ENCODE peak calls at places on chromosome 10, in four cellular contexts. One of them, this sample, is unnamed.

GRCh38 chr10:104580321-104580720 is 60.8 kb upstream of the SORCS3 start:
- DNase-seq in HFF-Myc: no peak
- DNase-seq in BJ: no peak
- DNase-seq in brain microvascular endothelial cell: no peak
- DNase-seq in this sample: peak

GRCh38 chr10:130018730-130019185 is 54.7 kb upstream of the EBF3 start:
- DNase-seq in HFF-Myc: no peak
- DNase-seq in BJ: no peak
- DNase-seq in brain microvascular endothelial cell: no peak
- DNase-seq in this sample: no peak

GRCh38 chr10:112539340-112539739 is 92.3 kb downstream of the VTI1A start:
- DNase-seq in HFF-Myc: no peak
- DNase-seq in BJ: no peak
- DNase-seq in brain microvascular endothelial cell: no peak
- DNase-seq in this sample: no peak

GRCh38 chr10:58666024-58666423 is 153.4 kb downstream of the BICC1 start:
- DNase-seq in HFF-Myc: no peak
- DNase-seq in BJ: no peak
- DNase-seq in brain microvascular endothelial cell: peak
- DNase-seq in this sample: no peak

GRCh38 chr10:63262674-63263073 is 129.5 kb downstream of the NRBF2 start:
- DNase-seq in HFF-Myc: no peak
- DNase-seq in BJ: no peak
- DNase-seq in brain microvascular endothelial cell: no peak
- DNase-seq in this sample: no peak

GRCh38 chr10:29141761-29142160 is 147.1 kb upstream of the LYZL1 start:
- DNase-seq in HFF-Myc: no peak
- DNase-seq in BJ: no peak
- DNase-seq in brain microvascular endothelial cell: no peak
- DNase-seq in this sample: peak

GRCh38 chr10:113704637-113705343 is 25.1 kb downstream of the CASP7 start:
- DNase-seq in HFF-Myc: no peak
- DNase-seq in BJ: no peak
- DNase-seq in brain microvascular endothelial cell: peak
- DNase-seq in this sample: peak

GRCh38 chr10:62625484-62625883 is 179.0 kb upstream of the ADO start:
- DNase-seq in HFF-Myc: no peak
- DNase-seq in BJ: no peak
- DNase-seq in brain microvascular endothelial cell: no peak
- DNase-seq in this sample: no peak

GRCh38 chr10:56068040-56068439 is 293.0 kb downstream of the ZWINT start:
- DNase-seq in HFF-Myc: no peak
- DNase-seq in BJ: no peak
- DNase-seq in brain microvascular endothelial cell: no peak
- DNase-seq in this sample: no peak

GRCh38 chr10:31932838-31933237 is 4.2 kb upstream of the ARHGAP12 start:
- DNase-seq in HFF-Myc: no peak
- DNase-seq in BJ: no peak
- DNase-seq in brain microvascular endothelial cell: no peak
- DNase-seq in this sample: no peak

GRCh38 chr10:72229261-72230251 is 13.5 kb upstream of the ASCC1 start:
- DNase-seq in HFF-Myc: no peak
- DNase-seq in BJ: no peak
- DNase-seq in brain microvascular endothelial cell: no peak
- DNase-seq in this sample: no peak

GRCh38 chr10:92760609-92761008 is 70.9 kb downstream of the HHEX start:
- DNase-seq in HFF-Myc: peak
- DNase-seq in BJ: no peak
- DNase-seq in brain microvascular endothelial cell: peak
- DNase-seq in this sample: peak

GRCh38 chr10:99526861-99527504 is 5.8 kb upstream of the NKX2-3 start:
- DNase-seq in HFF-Myc: no peak
- DNase-seq in BJ: no peak
- DNase-seq in brain microvascular endothelial cell: no peak
- DNase-seq in this sample: no peak

GRCh38 chr10:95618101-95618500 is 38.4 kb downstream of the ALDH18A1 start:
- DNase-seq in HFF-Myc: no peak
- DNase-seq in BJ: no peak
- DNase-seq in brain microvascular endothelial cell: no peak
- DNase-seq in this sample: peak

GRCh38 chr10:78212134-78212785 is 178.6 kb downstream of the RPS24 start:
- DNase-seq in HFF-Myc: no peak
- DNase-seq in BJ: no peak
- DNase-seq in brain microvascular endothelial cell: no peak
- DNase-seq in this sample: no peak

GRCh38 chr10:125142946-125143345 is 17.4 kb downstream of the CTBP2 start:
- DNase-seq in HFF-Myc: no peak
- DNase-seq in BJ: no peak
- DNase-seq in brain microvascular endothelial cell: no peak
- DNase-seq in this sample: no peak

GRCh38 chr10:52313350-52314006 is 603 bp upstream of the DKK1 start:
- DNase-seq in HFF-Myc: no peak
- DNase-seq in BJ: no peak
- DNase-seq in brain microvascular endothelial cell: peak
- DNase-seq in this sample: no peak

GRCh38 chr10:59971915-59972314 is 65.6 kb upstream of the CCDC6 start:
- DNase-seq in HFF-Myc: no peak
- DNase-seq in BJ: no peak
- DNase-seq in brain microvascular endothelial cell: peak
- DNase-seq in this sample: no peak

GRCh38 chr10:133474833-133475734 is 21.3 kb downstream of the SCART1 start:
- DNase-seq in HFF-Myc: no peak
- DNase-seq in BJ: no peak
- DNase-seq in brain microvascular endothelial cell: no peak
- DNase-seq in this sample: no peak

GRCh38 chr10:60781678-60782077 is 3.4 kb downstream of the CDK1 start:
- DNase-seq in HFF-Myc: no peak
- DNase-seq in BJ: no peak
- DNase-seq in brain microvascular endothelial cell: no peak
- DNase-seq in this sample: no peak

GRCh38 chr10:70557086-70557845 is 45.3 kb downstream of the PRF1 start:
- DNase-seq in HFF-Myc: no peak
- DNase-seq in BJ: no peak
- DNase-seq in brain microvascular endothelial cell: no peak
- DNase-seq in this sample: no peak

GRCh38 chr10:66167816-66168215 is 758.0 kb upstream of the LRRTM3 start:
- DNase-seq in HFF-Myc: no peak
- DNase-seq in BJ: no peak
- DNase-seq in brain microvascular endothelial cell: peak
- DNase-seq in this sample: no peak

GRCh38 chr10:111126981-111127848 is 50.4 kb downstream of the ADRA2A start:
- DNase-seq in HFF-Myc: no peak
- DNase-seq in BJ: no peak
- DNase-seq in brain microvascular endothelial cell: no peak
- DNase-seq in this sample: no peak

GRCh38 chr10:78290131-78290750 is 256.6 kb downstream of the RPS24 start:
- DNase-seq in HFF-Myc: no peak
- DNase-seq in BJ: no peak
- DNase-seq in brain microvascular endothelial cell: no peak
- DNase-seq in this sample: no peak

GRCh38 chr10:49324711-49325110 is 25.7 kb downstream of the C10orf71 start:
- DNase-seq in HFF-Myc: no peak
- DNase-seq in BJ: no peak
- DNase-seq in brain microvascular endothelial cell: no peak
- DNase-seq in this sample: no peak

GRCh38 chr10:96556003-96556402 is 30.8 kb downstream of the TM9SF3 start:
- DNase-seq in HFF-Myc: no peak
- DNase-seq in BJ: no peak
- DNase-seq in brain microvascular endothelial cell: no peak
- DNase-seq in this sample: peak

GRCh38 chr10:88546462-88546861 is 36.7 kb downstream of the RNLS start:
- DNase-seq in HFF-Myc: no peak
- DNase-seq in BJ: no peak
- DNase-seq in brain microvascular endothelial cell: no peak
- DNase-seq in this sample: no peak

GRCh38 chr10:96339956-96340904 is 18.6 kb downstream of the OPALIN start:
- DNase-seq in HFF-Myc: peak
- DNase-seq in BJ: peak
- DNase-seq in brain microvascular endothelial cell: peak
- DNase-seq in this sample: peak

GRCh38 chr10:122152544-122152943 is 118.6 kb upstream of the BTBD16 start:
- DNase-seq in HFF-Myc: peak
- DNase-seq in BJ: no peak
- DNase-seq in brain microvascular endothelial cell: no peak
- DNase-seq in this sample: peak

DNA sequence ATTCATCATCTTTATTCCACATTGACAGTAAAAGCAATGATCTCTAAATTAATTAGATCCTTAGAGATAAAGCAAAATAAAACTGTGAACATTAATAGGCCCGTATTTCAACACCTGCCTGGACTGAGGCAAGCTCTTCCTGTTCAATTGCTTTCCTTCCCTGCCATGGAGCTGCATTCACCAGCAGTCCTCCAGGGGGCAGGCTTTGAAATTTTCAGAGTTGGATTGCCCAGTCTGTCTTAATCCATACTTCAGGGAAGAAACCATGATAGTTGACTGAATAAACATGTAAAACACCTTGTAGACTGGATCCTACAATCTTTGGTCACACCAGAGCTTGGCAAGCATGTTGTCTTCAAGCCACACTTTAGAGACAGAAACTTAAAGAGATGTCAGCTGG is 936.6 kb downstream of the NRG3 start:
- DNase-seq in HFF-Myc: no peak
- DNase-seq in BJ: no peak
- DNase-seq in brain microvascular endothelial cell: peak
- DNase-seq in this sample: no peak
- TF ChIP-seq CTCF in HFF-Myc: peak
- TF ChIP-seq CTCF in BJ: peak
- TF ChIP-seq CTCF in brain microvascular endothelial cell: peak
- TF ChIP-seq CTCF in this sample: peak

DNA sequence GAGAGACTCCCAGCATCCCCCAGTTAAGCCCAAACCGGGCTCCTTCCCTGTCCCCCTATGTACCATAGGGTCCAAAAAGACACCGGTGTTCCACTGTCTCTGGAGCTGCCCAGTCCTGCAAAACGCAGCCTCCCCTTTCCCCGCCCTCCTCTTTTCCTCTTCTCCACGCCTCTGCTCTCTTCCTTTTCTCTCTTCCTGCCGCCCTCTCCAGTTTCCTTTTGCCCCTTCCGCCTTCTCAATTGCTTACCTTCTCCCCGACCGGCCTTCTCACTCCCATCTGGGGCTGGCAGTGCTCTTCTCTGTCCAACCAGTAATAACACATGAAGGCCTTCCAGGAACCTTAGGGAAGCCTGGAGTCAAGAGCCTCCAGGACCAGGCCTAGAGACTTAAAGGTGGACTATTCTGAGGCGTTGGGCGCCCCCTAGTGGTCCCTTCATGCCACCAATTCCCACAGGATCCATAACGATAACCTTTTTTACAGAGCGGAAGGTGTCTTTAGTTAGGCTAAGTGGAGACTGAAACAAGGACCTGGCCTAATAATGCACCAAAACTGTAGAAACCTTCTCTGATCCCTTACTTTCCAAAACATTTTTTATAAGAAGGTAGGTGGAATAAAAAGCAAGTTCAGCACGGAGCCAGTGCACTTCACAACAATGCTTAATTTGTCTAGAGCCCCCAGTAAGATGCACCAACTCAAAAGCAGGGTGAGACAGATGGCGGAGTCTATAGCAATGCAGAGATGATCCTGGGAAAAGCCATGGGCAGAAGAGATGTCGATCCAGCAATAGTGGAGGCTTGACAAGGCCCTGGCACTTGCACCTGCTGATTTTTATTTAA is 27.2 kb upstream of the MSRB2 start:
- DNase-seq in HFF-Myc: peak
- DNase-seq in BJ: no peak
- DNase-seq in brain microvascular endothelial cell: peak
- DNase-seq in this sample: peak
- TF ChIP-seq CTCF in HFF-Myc: peak
- TF ChIP-seq CTCF in BJ: peak
- TF ChIP-seq CTCF in brain microvascular endothelial cell: peak
- TF ChIP-seq CTCF in this sample: peak

DNA sequence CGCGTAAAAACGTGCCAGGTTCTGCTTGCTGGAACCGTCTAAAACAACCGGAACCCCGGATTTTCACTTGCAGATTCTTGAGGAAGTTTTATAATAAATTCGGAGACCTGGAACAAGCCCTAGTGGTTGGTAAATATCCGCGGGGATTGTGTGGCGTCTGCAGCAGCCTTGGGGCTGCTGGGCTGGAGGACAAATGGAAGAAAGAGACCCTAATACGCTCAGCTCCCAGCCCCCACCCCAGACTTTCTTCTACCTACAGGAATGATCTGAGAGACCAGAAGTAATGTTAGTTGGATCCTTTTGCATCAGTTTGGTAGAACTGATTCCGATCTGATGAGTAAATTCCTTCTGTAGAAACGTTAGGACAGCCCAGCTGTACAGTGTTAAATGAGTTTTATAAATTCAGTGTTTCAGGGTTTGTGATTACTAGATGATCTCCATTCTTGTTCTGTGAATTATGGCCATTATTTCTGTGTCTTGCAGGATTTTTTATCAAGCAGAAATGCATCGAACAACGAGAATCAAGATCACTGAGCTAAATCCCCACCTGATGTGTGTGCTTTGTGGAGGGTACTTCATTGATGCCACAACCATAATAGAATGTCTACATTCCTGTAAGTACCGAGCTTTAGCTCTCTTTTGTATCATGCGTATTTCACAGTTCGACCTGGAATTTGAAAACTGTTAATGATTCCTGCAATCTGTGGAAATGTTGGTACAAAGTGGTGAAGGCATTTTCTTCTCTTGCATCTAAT is 5.2 kb downstream of the BMI1 start:
- DNase-seq in HFF-Myc: no peak
- DNase-seq in BJ: no peak
- DNase-seq in brain microvascular endothelial cell: no peak
- DNase-seq in this sample: no peak
- TF ChIP-seq CTCF in HFF-Myc: no peak
- TF ChIP-seq CTCF in BJ: peak
- TF ChIP-seq CTCF in brain microvascular endothelial cell: peak
- TF ChIP-seq CTCF in this sample: peak

GRCh38 chr10:5948999-5949759 is 28.2 kb downstream of the IL15RA start:
- DNase-seq in HFF-Myc: no peak
- DNase-seq in BJ: no peak
- DNase-seq in brain microvascular endothelial cell: peak
- DNase-seq in this sample: peak
- TF ChIP-seq CTCF in HFF-Myc: peak
- TF ChIP-seq CTCF in BJ: peak
- TF ChIP-seq CTCF in brain microvascular endothelial cell: peak
- TF ChIP-seq CTCF in this sample: peak

GRCh38 chr10:106392781-106393180 is 771.7 kb downstream of the SORCS1 start:
- DNase-seq in HFF-Myc: no peak
- DNase-seq in BJ: no peak
- DNase-seq in brain microvascular endothelial cell: no peak
- DNase-seq in this sample: no peak
- TF ChIP-seq CTCF in HFF-Myc: no peak
- TF ChIP-seq CTCF in BJ: no peak
- TF ChIP-seq CTCF in brain microvascular endothelial cell: no peak
- TF ChIP-seq CTCF in this sample: no peak

DNA sequence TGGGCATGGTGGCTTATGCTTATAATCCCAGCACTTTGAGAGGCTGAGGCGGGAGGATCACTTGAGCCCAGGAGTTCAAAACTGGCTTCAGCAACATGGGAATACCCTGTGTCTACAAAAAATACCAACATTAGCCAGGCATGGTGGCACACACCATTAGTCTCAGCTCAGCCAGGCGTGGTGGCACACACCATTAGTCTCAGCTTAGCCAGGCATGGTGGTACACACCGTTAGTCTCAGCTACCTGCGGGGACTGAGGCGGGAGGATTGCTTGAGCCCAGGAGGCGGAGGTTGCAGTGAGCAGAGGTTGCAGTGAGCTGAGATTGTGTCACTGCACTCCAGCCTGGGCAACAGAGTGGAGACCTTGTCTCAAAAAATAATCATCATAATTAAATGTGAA is 9.0 kb downstream of the LRRC27 start:
- DNase-seq in HFF-Myc: no peak
- DNase-seq in BJ: no peak
- DNase-seq in brain microvascular endothelial cell: no peak
- DNase-seq in this sample: no peak
- TF ChIP-seq CTCF in HFF-Myc: no peak
- TF ChIP-seq CTCF in BJ: no peak
- TF ChIP-seq CTCF in brain microvascular endothelial cell: no peak
- TF ChIP-seq CTCF in this sample: no peak